ENCODE peak calls at places on chromosomes 5 and 9, in five cellular contexts. A, Z, H, B and J are unnamed samples.

GRCh38 chr9:137669261-137669672 is 50.5 kb downstream of the EHMT1 start:
- DNase-seq in A (peak), Z (peak), H (no peak), B (no peak), J (no peak)

GRCh38 chr9:37035472-37036236 is 1.6 kb upstream of the PAX5 start:
- DNase-seq in A (peak), Z (no peak), H (no peak), B (no peak), J (no peak)

GRCh38 chr5:128711216-128711615 is 173.2 kb upstream of the FBN2 start:
- DNase-seq in A (no peak), Z (no peak), H (no peak), B (no peak), J (no peak)

GRCh38 chr5:179118756-179119414 is 58.7 kb downstream of the ZNF354C start:
- DNase-seq in A (no peak), Z (no peak), H (no peak), B (no peak), J (no peak)

GRCh38 chr5:168193518-168194240 is 97.8 kb upstream of the WWC1 start:
- DNase-seq in A (no peak), Z (no peak), H (no peak), B (no peak), J (no peak)

GRCh38 chr5:140253985-140254384 is 48.9 kb downstream of the PFDN1 start:
- DNase-seq in A (no peak), Z (no peak), H (no peak), B (no peak), J (no peak)

GRCh38 chr5:12392246-12392645 is 488.0 kb upstream of the CTNND2 start:
- DNase-seq in A (no peak), Z (no peak), H (no peak), B (no peak), J (no peak)

GRCh38 chr9:125255781-125256391 is 5.7 kb upstream of the GAPVD1 start:
- DNase-seq in A (peak), Z (peak), H (no peak), B (no peak), J (no peak)

GRCh38 chr5:107296572-107296971 is 374.2 kb downstream of the EFNA5 start:
- DNase-seq in A (no peak), Z (no peak), H (peak), B (no peak), J (no peak)

GRCh38 chr9:126693428-126693931 is 79.8 kb downstream of the LMX1B start:
- DNase-seq in A (peak), Z (no peak), H (no peak), B (no peak), J (no peak)

GRCh38 chr5:124748687-124749594 is 2.5 kb upstream of the ZNF608 start:
- DNase-seq in A (peak), Z (peak), H (peak), B (no peak), J (peak)

GRCh38 chr5:34749431-34749872 is 89.5 kb upstream of the TTC23L start:
- DNase-seq in A (no peak), Z (no peak), H (no peak), B (no peak), J (no peak)

GRCh38 chr5:164934039-164934438 is 1428.6 kb downstream of the MAT2B start:
- DNase-seq in A (no peak), Z (no peak), H (no peak), B (no peak), J (no peak)

GRCh38 chr5:14185336-14186131 is 42.4 kb downstream of the TRIO start:
- DNase-seq in A (no peak), Z (no peak), H (no peak), B (no peak), J (no peak)

GRCh38 chr9:130824616-130825015 is 10.4 kb upstream of the ABL1 start:
- DNase-seq in A (no peak), Z (no peak), H (no peak), B (no peak), J (no peak)

GRCh38 chr5:65625743-65626142 is 916 bp downstream of the SHLD3 start:
- DNase-seq in A (no peak), Z (peak), H (no peak), B (no peak), J (no peak)

GRCh38 chr9:116736406-116736805 is 49.3 kb downstream of the TRIM32 start:
- DNase-seq in A (no peak), Z (no peak), H (no peak), B (no peak), J (no peak)

GRCh38 chr9:79470957-79471356 is 100.8 kb upstream of the TLE4 start:
- DNase-seq in A (no peak), Z (no peak), H (no peak), B (no peak), J (no peak)

GRCh38 chr9:93684806-93685553 is 108.6 kb downstream of the PHF2 start:
- DNase-seq in A (peak), Z (peak), H (no peak), B (no peak), J (no peak)

GRCh38 chr5:40743771-40744170 is 12.0 kb downstream of the TTC33 start:
- DNase-seq in A (no peak), Z (no peak), H (no peak), B (no peak), J (no peak)

GRCh38 chr5:82467006-82467561 is 188.9 kb upstream of the RPS23 start:
- DNase-seq in A (no peak), Z (no peak), H (no peak), B (no peak), J (no peak)

GRCh38 chr5:1925111-1926070 is 42.7 kb upstream of the IRX4 start:
- DNase-seq in A (no peak), Z (no peak), H (no peak), B (no peak), J (no peak)

GRCh38 chr5:28523887-28524637 is 1485.7 kb upstream of the CDH9 start:
- DNase-seq in A (no peak), Z (no peak), H (no peak), B (no peak), J (no peak)

GRCh38 chr9:138025417-138025816 is 147.8 kb downstream of the CACNA1B start:
- DNase-seq in A (no peak), Z (no peak), H (no peak), B (no peak), J (no peak)

GRCh38 chr5:146816775-146817387 is 61.7 kb downstream of the PPP2R2B start:
- DNase-seq in A (no peak), Z (no peak), H (no peak), B (no peak), J (no peak)

GRCh38 chr9:120099064-120099463 is 480.9 kb downstream of the CDK5RAP2 start:
- DNase-seq in A (no peak), Z (peak), H (no peak), B (no peak), J (no peak)

GRCh38 chr5:9121597-9121996 is 424.3 kb downstream of the SEMA5A start:
- DNase-seq in A (no peak), Z (no peak), H (no peak), B (no peak), J (no peak)

GRCh38 chr9:136283291-136284235 is 20.3 kb downstream of the CCDC187 start:
- DNase-seq in A (peak), Z (peak), H (peak), B (peak), J (peak)

GRCh38 chr5:83744851-83745250 is 24.2 kb upstream of the HAPLN1 start:
- DNase-seq in A (no peak), Z (no peak), H (no peak), B (no peak), J (no peak)

GRCh38 chr9:7185612-7186011 is 427.8 kb downstream of the KDM4C start:
- DNase-seq in A (peak), Z (no peak), H (no peak), B (peak), J (peak)

GRCh38 chr5:71533614-71534013 is 53.5 kb upstream of the MCCC2 start:
- DNase-seq in A (no peak), Z (no peak), H (peak), B (no peak), J (peak)

GRCh38 chr9:33180526-33181184 is 13.5 kb upstream of the B4GALT1 start:
- DNase-seq in A (no peak), Z (no peak), H (no peak), B (no peak), J (no peak)

GRCh38 chr9:135216666-135217431 is 129.4 kb downstream of the OLFM1 start:
- DNase-seq in A (peak), Z (no peak), H (no peak), B (no peak), J (no peak)

GRCh38 chr5:38541174-38541724 is 15.2 kb downstream of the LIFR start:
- DNase-seq in A (no peak), Z (no peak), H (no peak), B (no peak), J (no peak)

GRCh38 chr9:95592931-95593330 is 76.2 kb upstream of the PTCH1 start:
- DNase-seq in A (no peak), Z (no peak), H (no peak), B (no peak), J (no peak)

GRCh38 chr5:5629579-5629978 is 207.1 kb downstream of the ICE1 start:
- DNase-seq in A (no peak), Z (no peak), H (no peak), B (no peak), J (no peak)

GRCh38 chr5:93503598-93504067 is 77.4 kb downstream of the NR2F1-AS1 start:
- DNase-seq in A (no peak), Z (no peak), H (no peak), B (no peak), J (no peak)

GRCh38 chr9:123511326-123511974 is 155.5 kb downstream of the CRB2 start:
- DNase-seq in A (no peak), Z (no peak), H (no peak), B (no peak), J (no peak)

GRCh38 chr9:123517512-123517911 is 161.5 kb downstream of the CRB2 start:
- DNase-seq in A (no peak), Z (no peak), H (no peak), B (no peak), J (no peak)

GRCh38 chr9:123509646-123510045 is 153.6 kb downstream of the CRB2 start:
- DNase-seq in A (no peak), Z (no peak), H (no peak), B (no peak), J (no peak)

GRCh38 chr9:123514766-123515165 is 158.8 kb downstream of the CRB2 start:
- DNase-seq in A (no peak), Z (no peak), H (no peak), B (no peak), J (no peak)

GRCh38 chr9:123513554-123513953 is 157.6 kb downstream of the CRB2 start:
- DNase-seq in A (no peak), Z (no peak), H (no peak), B (no peak), J (no peak)
- TF ChIP-seq ATF3 in A (no peak), Z (no peak), H (no peak), B (no peak), J (no peak)

GRCh38 chr5:96720408-96720807 is 58.2 kb downstream of the CAST start:
- DNase-seq in A (no peak), Z (no peak), H (no peak), B (no peak), J (no peak)

GRCh38 chr5:96716716-96717115 is 54.5 kb downstream of the CAST start:
- DNase-seq in A (no peak), Z (no peak), H (no peak), B (no peak), J (no peak)

GRCh38 chr5:96716007-96716406 is 53.8 kb downstream of the CAST start:
- DNase-seq in A (no peak), Z (no peak), H (no peak), B (no peak), J (no peak)

GRCh38 chr5:96717874-96718273 is 55.7 kb downstream of the CAST start:
- DNase-seq in A (no peak), Z (no peak), H (no peak), B (no peak), J (no peak)

GRCh38 chr5:96718635-96719077 is 56.5 kb downstream of the CAST start:
- DNase-seq in A (no peak), Z (no peak), H (no peak), B (no peak), J (no peak)
- TF ChIP-seq ATF3 in A (no peak), Z (no peak), H (no peak), B (no peak), J (no peak)

GRCh38 chr9:91035825-91036208 is 234.2 kb downstream of the SYK start:
- DNase-seq in A (no peak), Z (no peak), H (no peak), B (no peak), J (no peak)

GRCh38 chr9:91036826-91037510 is 235.3 kb downstream of the SYK start:
- DNase-seq in A (peak), Z (peak), H (no peak), B (peak), J (peak)

GRCh38 chr9:91037511-91038482 is 236.2 kb downstream of the SYK start:
- DNase-seq in A (no peak), Z (no peak), H (no peak), B (no peak), J (peak)

GRCh38 chr9:91034976-91035824 is 233.6 kb downstream of the SYK start:
- DNase-seq in A (no peak), Z (no peak), H (peak), B (no peak), J (no peak)

GRCh38 chr9:91036356-91036755 is 234.7 kb downstream of the SYK start:
- DNase-seq in A (no peak), Z (no peak), H (no peak), B (no peak), J (no peak)
- TF ChIP-seq ATF3 in A (no peak), Z (no peak), H (no peak), B (no peak), J (no peak)

GRCh38 chr5:155530046-155530445 is 516.5 kb downstream of the KIF4B start:
- DNase-seq in A (no peak), Z (no peak), H (no peak), B (no peak), J (no peak)

GRCh38 chr5:155532621-155533314 is 519.2 kb downstream of the KIF4B start:
- DNase-seq in A (no peak), Z (no peak), H (no peak), B (no peak), J (no peak)

DNA sequence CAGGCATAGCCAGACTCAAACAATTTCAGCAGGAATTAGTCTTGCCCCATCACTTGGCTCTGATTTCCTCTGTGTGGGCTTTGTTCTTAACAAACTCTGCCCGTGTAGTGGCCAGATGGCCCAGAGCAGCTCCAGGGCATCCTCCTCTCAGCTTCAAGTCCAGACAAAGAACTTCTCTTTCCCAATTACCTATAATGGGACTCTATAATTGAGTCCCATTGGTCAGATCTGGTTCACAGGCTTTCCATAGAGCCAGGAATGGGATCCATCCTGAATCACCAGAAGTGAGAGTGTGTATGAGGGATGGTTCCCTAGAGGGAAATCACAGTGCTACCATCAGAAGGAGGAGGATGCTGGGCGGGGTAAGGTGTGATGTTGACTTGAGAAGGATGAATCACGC is 515.8 kb downstream of the KIF4B start:
- DNase-seq in A (no peak), Z (no peak), H (no peak), B (no peak), J (no peak)
- TF ChIP-seq ATF3 in A (no peak), Z (no peak), H (no peak), B (no peak), J (no peak)

GRCh38 chr9:112366591-112366990 is 13.3 kb upstream of the HSDL2 start:
- DNase-seq in A (peak), Z (no peak), H (no peak), B (peak), J (peak)

GRCh38 chr9:112360047-112360804 is 19.7 kb upstream of the HSDL2 start:
- DNase-seq in A (no peak), Z (no peak), H (no peak), B (no peak), J (no peak)

GRCh38 chr9:112367465-112367864 is 12.4 kb upstream of the HSDL2 start:
- DNase-seq in A (no peak), Z (no peak), H (no peak), B (no peak), J (no peak)

DNA sequence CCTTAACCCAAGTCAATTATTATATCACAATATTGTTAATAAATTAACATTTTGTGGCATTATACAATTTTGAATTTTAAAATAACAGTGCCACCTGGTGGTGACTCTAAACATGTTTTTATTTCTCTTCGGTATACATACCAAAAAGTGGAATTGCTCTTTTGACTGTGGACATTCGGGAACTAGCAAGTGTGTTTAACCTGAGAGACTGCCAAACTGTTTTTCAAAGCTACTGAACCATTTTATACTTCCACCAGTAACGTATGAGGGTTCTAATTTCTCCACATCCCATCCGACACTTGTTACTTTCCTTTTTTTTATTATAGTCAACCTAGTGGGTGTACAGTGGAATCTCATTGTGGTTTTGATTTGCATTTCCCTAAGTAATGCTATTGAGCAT is 18.3 kb upstream of the HSDL2 start:
- DNase-seq in A (no peak), Z (no peak), H (no peak), B (no peak), J (peak)
- TF ChIP-seq ATF3 in A (no peak), Z (no peak), H (no peak), B (no peak), J (no peak)

GRCh38 chr5:66629446-66629845 is 33.3 kb downstream of the MAST4 start:
- DNase-seq in A (no peak), Z (no peak), H (no peak), B (no peak), J (no peak)
- TF ChIP-seq ATF3 in A (no peak), Z (no peak), H (no peak), B (no peak), J (no peak)

GRCh38 chr5:137703565-137703964 is 32.3 kb downstream of the KLHL3 start:
- DNase-seq in A (no peak), Z (no peak), H (no peak), B (no peak), J (no peak)

GRCh38 chr5:137700282-137700680 is 35.6 kb downstream of the KLHL3 start:
- DNase-seq in A (no peak), Z (no peak), H (no peak), B (no peak), J (no peak)

GRCh38 chr5:137695651-137696428 is 40.0 kb downstream of the KLHL3 start:
- DNase-seq in A (peak), Z (no peak), H (no peak), B (no peak), J (no peak)

GRCh38 chr5:137696481-137696880 is 39.4 kb downstream of the KLHL3 start:
- DNase-seq in A (no peak), Z (no peak), H (no peak), B (no peak), J (no peak)

GRCh38 chr5:137699291-137700281 is 36.3 kb downstream of the KLHL3 start:
- DNase-seq in A (no peak), Z (no peak), H (no peak), B (no peak), J (no peak)
- TF ChIP-seq ATF3 in A (no peak), Z (no peak), H (no peak), B (no peak), J (no peak)